ENCODE peak calls at places on chromosomes 16 and 17, in four cellular contexts. W is GM23248, T is NCI-H774, U is AG09319. X is an unnamed sample.
A peak's percentile ranks its signal among the peaks of the same experiment; 100 is the strongest.

GRCh38 chr16:12802661-12803060 is 1.0 kb downstream of the CPPED1 start:
- DNase-seq in W (peak; percentile 22), T (no peak), U (no peak), X (no peak)

GRCh38 chr16:69669577-69669976 is 56.8 kb downstream of the NQO1 start:
- DNase-seq in W (no peak), T (no peak), U (no peak), X (no peak)

GRCh38 chr17:13518271-13519000 is 83.3 kb downstream of the HS3ST3A1 start:
- DNase-seq in W (peak; percentile 33), T (no peak), U (no peak), X (no peak)

GRCh38 chr16:82439678-82440293 is 187.0 kb upstream of the CDH13 start:
- DNase-seq in W (peak; percentile 41), T (no peak), U (no peak), X (peak; percentile 7)

GRCh38 chr16:58733248-58733670 is 857 bp downstream of the GOT2 start:
- DNase-seq in W (peak; percentile 53), T (no peak), U (no peak), X (peak; percentile 18)

GRCh38 chr16:66508261-66508913 is 41.5 kb downstream of the TK2 start:
- DNase-seq in W (peak; percentile 45), T (no peak), U (no peak), X (no peak)

GRCh38 chr16:56824804-56825203 is 40.2 kb upstream of the SLC12A3 start:
- DNase-seq in W (no peak), T (no peak), U (no peak), X (no peak)

GRCh38 chr17:82320956-82321927 is 3.8 kb upstream of the CD7 start:
- DNase-seq in W (peak; percentile 36), T (peak; percentile 17), U (no peak), X (no peak)

GRCh38 chr16:17362946-17363345 is 107.8 kb downstream of the XYLT1 start:
- DNase-seq in W (peak; percentile 60), T (no peak), U (no peak), X (no peak)

X was measured in KBM-7.